ENCODE peak calls at places on chromosomes 5 and 9, in five cellular contexts. C is HCT116, I is GM12878, A is H1, Z is HepG2. L is an unnamed sample.

GRCh38 chr5:1786621-1787471 is 12.8 kb downstream of the MRPL36 start:
- DNase-seq in C (no peak), I (no peak), A (no peak), Z (no peak), L (no peak)

GRCh38 chr5:125272364-125272763 is 525.9 kb upstream of the ZNF608 start:
- DNase-seq in C (no peak), I (no peak), A (no peak), Z (no peak), L (no peak)

GRCh38 chr9:83280790-83281189 is 217.8 kb upstream of the RASEF start:
- DNase-seq in C (no peak), I (no peak), A (no peak), Z (no peak), L (no peak)

GRCh38 chr5:43780586-43780985 is 177.6 kb downstream of the NNT start:
- DNase-seq in C (no peak), I (no peak), A (no peak), Z (no peak), L (no peak)

GRCh38 chr9:130775336-130775991 is 59.6 kb upstream of the ABL1 start:
- DNase-seq in C (no peak), I (no peak), A (no peak), Z (no peak), L (no peak)

GRCh38 chr5:36692791-36693763 is 86.7 kb downstream of the SLC1A3 start:
- DNase-seq in C (peak; percentile 51), I (no peak), A (peak; percentile 58), Z (peak; percentile 36), L (peak; percentile 78)

GRCh38 chr9:115590016-115590415 is 472.1 kb upstream of the TNC start:
- DNase-seq in C (no peak), I (no peak), A (no peak), Z (no peak), L (no peak)

GRCh38 chr5:38906503-38906902 is 60.7 kb downstream of the OSMR start:
- DNase-seq in C (no peak), I (no peak), A (no peak), Z (no peak), L (no peak)

GRCh38 chr5:10538103-10538788 is 25.6 kb upstream of the ANKRD33B start:
- DNase-seq in C (no peak), I (no peak), A (no peak), Z (no peak), L (no peak)

GRCh38 chr9:127686461-127687393 is 20.1 kb upstream of the CFAP157 start:
- DNase-seq in C (no peak), I (no peak), A (no peak), Z (no peak), L (no peak)

GRCh38 chr5:19880430-19880829 is 107.6 kb downstream of the CDH18 start:
- DNase-seq in C (no peak), I (no peak), A (no peak), Z (no peak), L (no peak)

GRCh38 chr9:119365291-119366027 is 3.8 kb downstream of the BRINP1 start:
- DNase-seq in C (no peak), I (no peak), A (peak; percentile 64), Z (peak; percentile 6), L (peak; percentile 38)

GRCh38 chr5:7717691-7718090 is 133.2 kb downstream of the CFAP90 start:
- DNase-seq in C (no peak), I (no peak), A (no peak), Z (no peak), L (no peak)

GRCh38 chr9:21583628-21584027 is 101.5 kb upstream of the IFNE start:
- DNase-seq in C (no peak), I (no peak), A (no peak), Z (no peak), L (peak; percentile 57)

GRCh38 chr9:21579743-21580142 is 97.6 kb upstream of the IFNE start:
- DNase-seq in C (no peak), I (no peak), A (no peak), Z (no peak), L (no peak)

GRCh38 chr9:21579209-21579608 is 97.1 kb upstream of the IFNE start:
- DNase-seq in C (no peak), I (no peak), A (no peak), Z (no peak), L (no peak)

GRCh38 chr9:21584890-21585289 is 102.8 kb upstream of the IFNE start:
- DNase-seq in C (no peak), I (no peak), A (no peak), Z (no peak), L (no peak)

GRCh38 chr9:21580636-21581353 is 98.7 kb upstream of the IFNE start:
- DNase-seq in C (no peak), I (no peak), A (no peak), Z (no peak), L (peak; percentile 47)
- TF ChIP-seq JUND in C (peak; percentile 41), I (no peak), A (no peak), Z (no peak), L (no peak)

GRCh38 chr9:111904889-111905288 is 8.3 kb downstream of the UGCG start:
- DNase-seq in C (no peak), I (no peak), A (no peak), Z (no peak), L (no peak)
- TF ChIP-seq JUND in C (no peak), I (no peak), A (no peak), Z (no peak), L (no peak)

DNA sequence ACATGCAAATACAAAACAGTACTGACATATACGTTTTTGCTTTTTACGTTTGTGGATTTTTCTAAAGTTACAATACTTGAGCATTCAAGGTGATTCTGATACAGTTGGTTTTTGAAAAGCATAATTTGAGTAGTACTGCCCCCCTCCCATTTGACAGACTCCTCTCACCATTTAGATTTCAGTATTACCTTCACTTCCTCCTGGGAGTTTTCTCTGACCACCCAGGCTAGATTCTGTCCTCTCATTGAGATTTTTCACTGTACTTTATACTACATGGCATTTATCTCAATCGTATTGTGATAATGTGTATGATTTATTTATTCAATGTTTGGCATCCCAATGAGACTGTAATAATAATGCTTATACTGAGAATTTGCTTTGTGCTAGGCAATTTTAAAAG is 32.8 kb upstream of the SMAD5 start:
- DNase-seq in C (no peak), I (no peak), A (no peak), Z (no peak), L (no peak)
- TF ChIP-seq JUND in C (no peak), I (no peak), A (no peak), Z (no peak), L (no peak)

DNA sequence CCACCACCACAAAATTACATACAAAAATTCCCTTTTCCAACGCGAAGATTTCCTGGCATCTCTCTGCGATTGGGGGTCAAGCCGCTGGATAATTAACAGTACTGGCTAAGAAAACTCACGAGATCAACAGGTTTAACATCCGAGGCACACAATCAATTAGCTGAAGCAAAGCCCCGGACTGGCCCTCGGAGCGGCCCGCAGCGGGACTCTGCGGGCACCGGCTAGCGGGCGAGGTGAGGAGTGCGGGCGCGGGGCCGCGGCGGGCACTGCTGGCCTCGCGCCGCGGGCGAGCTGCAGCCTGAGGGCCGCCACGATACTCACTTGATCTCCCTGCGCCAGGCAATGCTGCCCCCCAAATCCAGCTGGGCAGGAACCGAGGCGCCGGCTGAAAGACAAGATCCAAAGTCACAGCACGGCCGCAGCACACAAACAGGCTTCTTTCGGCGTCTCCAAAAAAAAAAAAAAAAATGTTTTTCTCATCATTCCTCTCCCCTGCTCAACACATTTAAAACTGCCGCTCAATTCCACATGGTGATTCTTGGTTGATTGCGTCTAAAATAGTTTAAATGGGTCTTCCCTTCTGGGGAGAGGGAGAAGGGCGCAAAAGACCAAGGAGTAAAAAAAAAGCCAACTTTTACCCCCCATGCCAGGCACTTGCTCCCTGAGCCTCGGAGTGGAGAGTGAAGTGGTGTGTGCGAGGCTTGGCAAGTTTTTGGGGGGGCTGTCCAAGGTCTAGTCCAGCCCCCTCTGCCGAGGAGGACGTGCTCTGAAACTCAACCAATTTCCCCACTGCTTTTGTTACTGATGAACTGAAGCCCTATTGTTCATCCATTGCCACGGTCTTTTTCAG is 210.1 kb downstream of the MEF2C start:
- DNase-seq in C (no peak), I (no peak), A (no peak), Z (no peak), L (no peak)
- TF ChIP-seq JUND in C (no peak), I (no peak), A (no peak), Z (no peak), L (no peak)

DNA sequence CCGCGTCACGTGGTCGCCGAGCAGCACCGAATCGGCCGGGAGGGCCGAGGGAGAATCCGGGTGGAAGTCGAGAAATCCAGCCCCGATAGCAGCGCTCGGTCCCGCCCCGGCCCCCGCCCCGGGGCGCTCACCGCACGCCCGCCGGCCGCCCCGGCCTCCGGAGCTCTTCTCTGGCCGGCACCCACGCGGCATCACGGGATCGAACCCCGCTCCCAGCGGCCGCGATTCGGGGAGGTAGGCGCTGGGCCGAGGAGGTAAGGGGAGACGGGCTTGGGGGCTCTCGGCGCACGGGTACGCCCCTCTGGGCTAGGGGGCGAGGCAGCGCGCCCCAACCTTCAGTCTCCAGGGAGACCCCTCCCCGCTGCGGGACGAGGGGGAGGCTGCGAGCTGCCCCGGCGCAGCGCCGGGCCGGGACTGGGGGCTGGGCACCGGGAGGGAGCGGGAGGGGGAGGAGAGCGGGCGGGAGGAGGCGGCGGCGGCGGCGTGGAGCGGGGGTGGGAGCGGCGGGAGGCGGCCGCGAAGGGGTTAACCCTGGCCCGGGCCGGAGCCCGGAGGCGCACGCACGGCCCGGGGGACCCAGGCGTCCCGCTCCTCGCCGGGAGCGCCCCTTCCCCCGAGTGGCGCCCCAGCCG is 22.0 kb upstream of the NDST1 start:
- DNase-seq in C (no peak), I (no peak), A (no peak), Z (no peak), L (peak; percentile 85)
- TF ChIP-seq JUND in C (no peak), I (no peak), A (no peak), Z (no peak), L (no peak)

GRCh38 chr5:94347130-94347529 is 271.3 kb downstream of the KIAA0825 start:
- DNase-seq in C (no peak), I (no peak), A (no peak), Z (no peak), L (no peak)
- TF ChIP-seq JUND in C (no peak), I (no peak), A (no peak), Z (no peak), L (no peak)

DNA sequence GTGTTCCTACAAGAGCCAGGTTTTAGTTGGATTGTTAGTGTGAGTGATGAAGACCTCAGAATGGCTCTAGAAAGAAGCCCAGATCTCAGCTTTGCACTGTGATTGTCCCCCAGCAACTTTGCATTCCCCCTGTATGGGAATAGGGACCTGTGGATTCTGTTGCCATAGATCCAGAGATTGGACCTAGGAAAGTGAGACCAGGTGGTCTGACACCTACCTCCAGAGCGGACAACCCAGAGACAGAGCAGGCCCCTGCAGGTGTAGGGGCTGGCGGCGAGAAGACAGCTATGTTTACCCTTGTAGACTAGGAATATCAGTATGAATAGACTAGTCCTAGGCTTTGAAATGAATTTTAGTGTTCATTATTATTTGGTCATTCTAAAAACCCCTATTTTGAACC is 53.6 kb downstream of the IRF1 start:
- DNase-seq in C (no peak), I (no peak), A (no peak), Z (no peak), L (no peak)
- TF ChIP-seq JUND in C (no peak), I (no peak), A (no peak), Z (no peak), L (no peak)

GRCh38 chr5:173012882-173013281 is 29.3 kb downstream of the ATP6V0E1 start:
- DNase-seq in C (no peak), I (no peak), A (no peak), Z (no peak), L (no peak)
- TF ChIP-seq JUND in C (no peak), I (no peak), A (no peak), Z (no peak), L (no peak)